ENCODE peak calls at places on chromosome 18, in eight cellular contexts. D is type B pancreatic cell, H is NB4, Q is sigmoid colon, X is tibial nerve, B is cardiac fibroblast, L is WTC11, J is prostate gland. W is an unnamed sample.

GRCh38 chr18:9608298-9608697 is 6.1 kb downstream of the PPP4R1 start:
- DNase-seq in D (no peak), H (no peak), Q (no peak), X (no peak), B (peak; percentile 33), L (no peak), J (no peak), W (no peak)

GRCh38 chr18:48324651-48325050 is 84.5 kb downstream of the ZBTB7C start:
- DNase-seq in D (no peak), H (no peak), Q (no peak), X (no peak), B (no peak), L (no peak), J (peak; percentile 52), W (no peak)

GRCh38 chr18:75165926-75166325 is 43.0 kb downstream of the PTGR3 start:
- DNase-seq in D (no peak), H (no peak), Q (no peak), X (no peak), B (no peak), L (no peak), J (no peak), W (no peak)

GRCh38 chr18:44679056-44679911 is 1.4 kb upstream of the SETBP1 start:
- DNase-seq in D (peak; percentile 83), H (peak; percentile 7), Q (peak; percentile 94), X (peak; percentile 76), B (peak; percentile 88), L (peak; percentile 76), J (peak; percentile 86), W (peak; percentile 76)

GRCh38 chr18:48222118-48222517 is 187.1 kb downstream of the ZBTB7C start:
- DNase-seq in D (no peak), H (peak; percentile 68), Q (no peak), X (no peak), B (peak; percentile 72), L (no peak), J (peak; percentile 74), W (no peak)

GRCh38 chr18:78661316-78661715 is 318.3 kb upstream of the SALL3 start:
- DNase-seq in D (no peak), H (no peak), Q (no peak), X (no peak), B (no peak), L (no peak), J (no peak), W (no peak)

GRCh38 chr18:22933958-22934423 is 863 bp downstream of the RBBP8 start:
- DNase-seq in D (no peak), H (no peak), Q (no peak), X (no peak), B (no peak), L (no peak), J (no peak), W (no peak)

GRCh38 chr18:33901894-33902512 is 322.7 kb downstream of the NOL4 start:
- DNase-seq in D (no peak), H (peak; percentile 5), Q (no peak), X (no peak), B (no peak), L (no peak), J (no peak), W (no peak)

GRCh38 chr18:13893418-13893760 is 21.9 kb downstream of the MC2R start:
- DNase-seq in D (no peak), H (peak; percentile 6), Q (no peak), X (no peak), B (no peak), L (no peak), J (no peak), W (no peak)

GRCh38 chr18:35344736-35345459 is 678 bp upstream of the ZNF24 start:
- DNase-seq in D (no peak), H (no peak), Q (no peak), X (no peak), B (no peak), L (no peak), J (no peak), W (no peak)

GRCh38 chr18:46401486-46402115 is 255.4 kb downstream of the LOXHD1 start:
- DNase-seq in D (no peak), H (no peak), Q (no peak), X (no peak), B (no peak), L (no peak), J (no peak), W (no peak)

GRCh38 chr18:62587689-62588088 is 64.9 kb downstream of the ZCCHC2 start:
- DNase-seq in D (peak; percentile 29), H (no peak), Q (no peak), X (no peak), B (no peak), L (no peak), J (no peak), W (no peak)

GRCh38 chr18:10041180-10041579 is 127.4 kb downstream of the VAPA start:
- DNase-seq in D (no peak), H (no peak), Q (peak; percentile 95), X (peak; percentile 53), B (peak; percentile 79), L (no peak), J (peak; percentile 16), W (no peak)

GRCh38 chr18:35220424-35220823 is 20.4 kb upstream of the ZNF397 start:
- DNase-seq in D (no peak), H (no peak), Q (no peak), X (no peak), B (no peak), L (no peak), J (no peak), W (no peak)

GRCh38 chr18:23872701-23873550 is 141.6 kb upstream of the TTC39C start:
- DNase-seq in D (peak; percentile 66), H (no peak), Q (no peak), X (no peak), B (no peak), L (no peak), J (peak; percentile 87), W (no peak)

GRCh38 chr18:13216092-13216582 is 2.4 kb upstream of the LDLRAD4 start:
- DNase-seq in D (no peak), H (peak; percentile 85), Q (peak; percentile 90), X (no peak), B (peak; percentile 54), L (peak; percentile 51), J (peak; percentile 81), W (peak; percentile 58)

GRCh38 chr18:79434611-79435010 is 38.9 kb downstream of the NFATC1 start:
- DNase-seq in D (no peak), H (no peak), Q (no peak), X (no peak), B (no peak), L (no peak), J (no peak), W (no peak)

GRCh38 chr18:43277164-43277600 is at the start of gene SYT4:
- DNase-seq in D (peak; percentile 74), H (peak; percentile 1), Q (no peak), X (no peak), B (peak; percentile 74), L (peak; percentile 81), J (peak; percentile 40), W (peak; percentile 77)

GRCh38 chr18:64119916-64120315 is 29.0 kb downstream of the LINC00305 start:
- DNase-seq in D (no peak), H (peak; percentile 7), Q (no peak), X (no peak), B (peak; percentile 0), L (no peak), J (no peak), W (no peak)

GRCh38 chr18:44393406-44393805 is 287.3 kb upstream of the SETBP1 start:
- DNase-seq in D (no peak), H (no peak), Q (no peak), X (no peak), B (no peak), L (no peak), J (no peak), W (no peak)

GRCh38 chr18:12310762-12311161 is 2.7 kb downstream of the TUBB6 start:
- DNase-seq in D (no peak), H (no peak), Q (peak; percentile 62), X (no peak), B (no peak), L (no peak), J (no peak), W (no peak)

GRCh38 chr18:22594155-22594690 is 176.5 kb upstream of the CTAGE1 start:
- DNase-seq in D (no peak), H (no peak), Q (no peak), X (no peak), B (no peak), L (no peak), J (no peak), W (no peak)

GRCh38 chr18:32437080-32437834 is 33.4 kb downstream of the GAREM1 start:
- DNase-seq in D (no peak), H (no peak), Q (no peak), X (no peak), B (no peak), L (no peak), J (no peak), W (no peak)

DNA sequence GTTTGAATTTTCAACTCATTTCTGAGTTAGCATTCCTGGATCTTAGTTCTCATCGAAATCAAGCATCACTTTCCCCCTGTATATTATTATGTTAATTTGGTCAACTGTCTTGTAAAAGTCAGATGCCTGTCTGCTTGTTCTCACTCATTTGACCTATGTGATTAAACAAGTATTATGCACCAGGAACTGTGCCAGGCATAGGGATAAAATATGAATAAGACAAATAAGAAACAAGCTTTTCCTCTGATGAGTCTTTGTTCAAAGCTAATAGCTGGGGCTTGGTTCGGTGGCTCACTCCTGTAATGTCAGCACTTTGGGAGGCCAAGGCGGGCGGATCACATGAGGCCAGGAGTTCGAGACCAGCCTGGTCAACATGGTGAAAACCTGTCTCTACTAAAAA is 19.7 kb upstream of the EMILIN2 start:
- DNase-seq in D (no peak), H (no peak), Q (peak; percentile 19), X (no peak), B (peak; percentile 40), L (no peak), J (no peak), W (no peak)
- TF ChIP-seq CTCF in D (no peak), H (no peak), Q (no peak), X (no peak), B (no peak), L (no peak), J (no peak), W (no peak)

GRCh38 chr18:37396981-37397720 is 168.4 kb downstream of the CELF4 start:
- DNase-seq in D (no peak), H (no peak), Q (no peak), X (no peak), B (no peak), L (no peak), J (no peak), W (no peak)
- TF ChIP-seq CTCF in D (no peak), H (no peak), Q (no peak), X (no peak), B (no peak), L (no peak), J (no peak), W (no peak)

DNA sequence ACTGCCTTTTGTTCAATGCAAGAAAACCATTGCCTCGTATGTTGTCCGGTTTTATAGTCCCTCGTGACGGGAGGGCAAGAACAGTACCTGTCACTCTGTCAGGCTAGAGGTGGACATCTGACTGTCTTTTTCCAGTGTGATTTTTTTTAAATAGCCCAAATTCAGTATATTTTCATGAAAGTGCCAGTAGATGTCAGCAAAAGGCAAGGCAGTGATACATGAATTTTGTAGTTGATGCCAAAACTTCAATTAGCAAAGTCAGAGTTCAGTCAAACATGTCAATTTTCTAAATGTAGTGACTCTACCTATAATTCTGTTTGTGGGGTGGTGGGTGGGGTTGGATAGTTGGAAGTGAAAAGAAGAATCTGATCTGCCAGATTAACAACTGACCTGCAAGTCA is 296.0 kb upstream of the MC4R start:
- DNase-seq in D (no peak), H (peak; percentile 1), Q (no peak), X (no peak), B (no peak), L (no peak), J (no peak), W (no peak)
- TF ChIP-seq CTCF in D (peak; percentile 32), H (no peak), Q (no peak), X (no peak), B (no peak), L (no peak), J (no peak), W (no peak)

GRCh38 chr18:76679259-76679658 is 143.1 kb upstream of the ZNF236 start:
- DNase-seq in D (no peak), H (peak; percentile 37), Q (no peak), X (no peak), B (no peak), L (peak; percentile 42), J (no peak), W (no peak)
- TF ChIP-seq CTCF in D (peak; percentile 28), H (no peak), Q (no peak), X (no peak), B (no peak), L (no peak), J (no peak), W (no peak)

W was measured in endothelial cell.